ENCODE peak calls at places on chromosome 18, in nine cellular contexts. M is WTC11, Z is GM13977, R is AG04450, C is hepatocyte, V is HFFc6, F is adrenal gland, Y is fibroblast of lung, N is BE2C. Q is an unnamed sample.

GRCh38 chr18:62318613-62319012 is 6.5 kb upstream of the TNFRSF11A start:
- DNase-seq in M (no peak), Z (no peak), R (no peak), C (no peak), V (no peak), F (no peak), Y (no peak), N (no peak), Q (no peak)

GRCh38 chr18:63553117-63553516 is 10.9 kb downstream of the SERPINB12 start:
- DNase-seq in M (no peak), Z (no peak), R (peak), C (peak), V (peak), F (no peak), Y (peak), N (no peak), Q (no peak)

GRCh38 chr18:59699061-59699460 is 1.8 kb upstream of the CCBE1 start:
- DNase-seq in M (no peak), Z (no peak), R (no peak), C (no peak), V (no peak), F (no peak), Y (no peak), N (no peak), Q (no peak)

GRCh38 chr18:70781860-70782453 is 493.1 kb downstream of the SOCS6 start:
- DNase-seq in M (peak), Z (peak), R (peak), C (peak), V (peak), F (peak), Y (peak), N (peak), Q (peak)

GRCh38 chr18:13725566-13726227 is 661 bp downstream of the FAM210A start:
- DNase-seq in M (no peak), Z (no peak), R (no peak), C (peak), V (no peak), F (no peak), Y (peak), N (no peak), Q (peak)

GRCh38 chr18:21904856-21905255 is 164.3 kb downstream of the MIB1 start:
- DNase-seq in M (no peak), Z (no peak), R (no peak), C (peak), V (no peak), F (peak), Y (no peak), N (peak), Q (no peak)

GRCh38 chr18:63319383-63320040 is at the start of gene BCL2:
- DNase-seq in M (peak), Z (no peak), R (no peak), C (peak), V (no peak), F (no peak), Y (peak), N (peak), Q (no peak)

GRCh38 chr18:70296781-70297180 is 7.9 kb downstream of the SOCS6 start:
- DNase-seq in M (no peak), Z (no peak), R (no peak), C (no peak), V (no peak), F (no peak), Y (no peak), N (no peak), Q (no peak)

GRCh38 chr18:5197032-5197434 is at the start of gene AKAIN1:
- DNase-seq in M (peak), Z (peak), R (no peak), C (peak), V (no peak), F (peak), Y (peak), N (peak), Q (peak)

GRCh38 chr18:72799106-72799505 is 68.7 kb downstream of the NETO1 start:
- DNase-seq in M (no peak), Z (no peak), R (no peak), C (no peak), V (no peak), F (no peak), Y (peak), N (no peak), Q (no peak)

GRCh38 chr18:77271720-77272481 is 22.3 kb downstream of the GALR1 start:
- DNase-seq in M (no peak), Z (no peak), R (no peak), C (no peak), V (peak), F (no peak), Y (peak), N (no peak), Q (no peak)

GRCh38 chr18:32851936-32852335 is 79.1 kb upstream of the KLHL14 start:
- DNase-seq in M (no peak), Z (no peak), R (no peak), C (no peak), V (no peak), F (no peak), Y (peak), N (no peak), Q (no peak)

GRCh38 chr18:28689591-28689990 is 512.7 kb upstream of the CDH2 start:
- DNase-seq in M (no peak), Z (no peak), R (no peak), C (no peak), V (no peak), F (no peak), Y (peak), N (no peak), Q (no peak)

GRCh38 chr18:44871771-44872170 is 191.1 kb downstream of the SETBP1 start:
- DNase-seq in M (no peak), Z (no peak), R (no peak), C (no peak), V (no peak), F (no peak), Y (no peak), N (no peak), Q (no peak)

GRCh38 chr18:21402272-21402671 is 160.2 kb downstream of the GREB1L start:
- DNase-seq in M (no peak), Z (no peak), R (no peak), C (no peak), V (no peak), F (no peak), Y (no peak), N (no peak), Q (no peak)

GRCh38 chr18:80103231-80103630 is 5.8 kb upstream of the ADNP2 start:
- DNase-seq in M (no peak), Z (no peak), R (no peak), C (no peak), V (peak), F (no peak), Y (peak), N (no peak), Q (no peak)

GRCh38 chr18:62524443-62525200 is 1.8 kb downstream of the ZCCHC2 start:
- DNase-seq in M (peak), Z (peak), R (no peak), C (peak), V (peak), F (peak), Y (peak), N (peak), Q (peak)

GRCh38 chr18:60358516-60358915 is 14.1 kb downstream of the MC4R start:
- DNase-seq in M (no peak), Z (no peak), R (peak), C (no peak), V (peak), F (no peak), Y (peak), N (no peak), Q (no peak)

GRCh38 chr18:26804474-26804873 is 61.0 kb downstream of the AQP4 start:
- DNase-seq in M (peak), Z (no peak), R (no peak), C (peak), V (no peak), F (peak), Y (no peak), N (no peak), Q (no peak)

GRCh38 chr18:53152478-53152877 is 812.5 kb downstream of the DCC start:
- DNase-seq in M (no peak), Z (no peak), R (no peak), C (no peak), V (no peak), F (no peak), Y (no peak), N (no peak), Q (no peak)

GRCh38 chr18:5059540-5060032 is 137.5 kb downstream of the AKAIN1 start:
- DNase-seq in M (no peak), Z (no peak), R (no peak), C (no peak), V (no peak), F (no peak), Y (no peak), N (no peak), Q (no peak)

GRCh38 chr18:58581265-58581664 is 47.6 kb downstream of the ALPK2 start:
- DNase-seq in M (peak), Z (no peak), R (peak), C (no peak), V (peak), F (no peak), Y (peak), N (no peak), Q (no peak)

GRCh38 chr18:11260963-11261441 is 111.6 kb upstream of the PIEZO2 start:
- DNase-seq in M (peak), Z (no peak), R (no peak), C (no peak), V (no peak), F (no peak), Y (peak), N (no peak), Q (no peak)

GRCh38 chr18:63907649-63908048 is at the start of gene SERPINB10:
- DNase-seq in M (no peak), Z (peak), R (no peak), C (no peak), V (no peak), F (no peak), Y (no peak), N (no peak), Q (peak)

DNA sequence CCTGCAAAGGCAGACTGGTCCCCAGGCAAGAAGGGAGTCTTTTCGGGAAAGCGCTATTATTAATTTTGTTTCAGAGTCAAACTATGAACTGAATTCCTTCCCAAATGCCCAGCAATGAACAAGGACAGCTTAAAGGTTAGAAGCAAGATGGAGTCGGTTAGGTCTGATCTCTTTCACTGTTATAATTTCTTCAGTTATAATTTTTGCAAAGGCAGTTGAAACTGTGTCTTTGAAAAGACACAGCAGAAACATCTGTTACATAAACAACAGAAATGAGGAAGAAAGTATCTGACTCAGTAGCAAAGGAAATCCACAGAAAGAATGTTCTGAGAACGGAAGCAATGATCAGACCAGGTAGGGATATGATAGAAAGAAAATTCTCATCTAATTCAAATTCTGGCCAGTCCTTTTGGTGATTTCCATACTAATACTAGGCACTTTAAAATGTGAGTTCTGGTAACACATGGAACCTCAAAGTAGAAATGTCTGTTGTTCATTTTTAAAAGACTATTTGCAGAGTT is 5.2 kb upstream of the RMC1 start:
- DNase-seq in M (no peak), Z (no peak), R (no peak), C (no peak), V (no peak), F (no peak), Y (no peak), N (no peak), Q (no peak)
- TF ChIP-seq CTCF in M (no peak), Z (no peak), R (no peak), C (no peak), V (no peak), F (no peak), Y (no peak), N (no peak), Q (no peak)

DNA sequence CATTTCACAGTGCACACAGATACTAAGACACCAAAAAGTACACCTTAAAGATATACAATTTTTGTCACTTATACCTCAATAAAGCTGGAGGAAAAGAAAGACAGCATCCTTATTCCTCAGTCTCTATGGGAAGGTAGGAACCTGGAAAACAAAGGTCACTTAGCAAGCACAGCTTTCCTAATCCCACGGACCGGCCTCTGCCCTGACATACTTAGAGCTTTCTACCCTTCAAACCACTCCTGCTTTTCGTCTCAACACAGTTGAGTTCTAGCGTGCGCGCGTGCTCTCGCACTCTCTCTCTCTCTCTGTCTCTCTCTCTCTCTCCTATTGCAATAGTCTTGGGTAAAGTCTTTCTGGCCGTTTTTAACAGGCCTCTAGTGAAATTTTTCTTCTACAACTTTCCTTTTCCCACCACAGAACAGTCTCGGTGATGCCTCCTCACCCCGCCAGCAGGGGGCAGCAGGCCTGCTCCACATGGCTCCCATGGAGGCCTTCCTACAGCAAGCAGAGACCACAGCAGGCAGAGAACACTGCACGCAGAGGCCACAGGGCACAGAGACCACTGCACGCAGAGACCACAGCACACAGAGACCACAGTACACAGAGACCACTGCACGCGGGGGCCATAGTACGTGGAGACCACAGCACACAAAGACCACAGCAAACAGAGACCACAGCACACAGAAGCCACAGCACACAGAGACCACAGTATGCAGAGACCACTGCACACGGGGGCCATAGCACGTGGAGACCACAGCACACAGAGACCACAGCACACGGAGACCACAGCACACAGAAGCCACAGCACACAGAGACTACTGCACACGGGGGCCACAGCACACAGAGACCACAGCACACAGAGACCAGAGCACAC is 106.9 kb downstream of the FBXO15 start:
- DNase-seq in M (peak), Z (peak), R (no peak), C (peak), V (peak), F (peak), Y (no peak), N (peak), Q (peak)
- TF ChIP-seq CTCF in M (peak), Z (peak), R (peak), C (peak), V (peak), F (peak), Y (peak), N (peak), Q (peak)

GRCh38 chr18:49206717-49207116 is 253.7 kb downstream of the DYM start:
- DNase-seq in M (no peak), Z (no peak), R (no peak), C (no peak), V (peak), F (no peak), Y (peak), N (no peak), Q (no peak)
- TF ChIP-seq CTCF in M (no peak), Z (no peak), R (peak), C (peak), V (peak), F (no peak), Y (peak), N (no peak), Q (no peak)

GRCh38 chr18:46641917-46642316 is 15.1 kb downstream of the LOXHD1 start:
- DNase-seq in M (no peak), Z (no peak), R (no peak), C (no peak), V (no peak), F (no peak), Y (peak), N (no peak), Q (no peak)
- TF ChIP-seq CTCF in M (no peak), Z (no peak), R (no peak), C (no peak), V (no peak), F (no peak), Y (no peak), N (no peak), Q (no peak)

GRCh38 chr18:12362473-12363174 is 14.4 kb downstream of the AFG3L2 start:
- DNase-seq in M (no peak), Z (no peak), R (no peak), C (no peak), V (no peak), F (no peak), Y (no peak), N (no peak), Q (no peak)

GRCh38 chr18:12361770-12362378 is 15.2 kb downstream of the AFG3L2 start:
- DNase-seq in M (no peak), Z (no peak), R (no peak), C (no peak), V (peak), F (no peak), Y (peak), N (peak), Q (no peak)

DNA sequence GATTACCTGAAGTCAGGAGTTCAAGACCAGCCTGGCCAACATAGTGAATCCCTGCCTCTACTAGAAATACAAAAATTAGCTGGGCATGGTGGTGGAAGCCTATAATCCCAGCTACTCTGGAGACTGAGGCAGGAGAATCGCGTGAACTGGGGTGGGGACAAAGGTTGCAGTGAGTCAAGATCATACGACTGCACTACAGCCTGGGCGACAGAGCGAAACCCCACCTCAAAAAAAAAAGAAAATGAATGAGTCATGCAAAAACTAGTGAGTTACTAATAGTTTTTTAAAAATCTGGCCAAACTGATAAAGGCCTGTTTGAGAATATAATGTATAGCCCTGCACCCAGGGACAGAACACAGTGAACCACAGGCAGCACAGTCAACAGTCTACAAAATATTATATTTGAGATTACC is 17.5 kb downstream of the AFG3L2 start:
- DNase-seq in M (no peak), Z (no peak), R (no peak), C (peak), V (no peak), F (no peak), Y (peak), N (no peak), Q (no peak)
- TF ChIP-seq CTCF in M (no peak), Z (no peak), R (no peak), C (no peak), V (no peak), F (no peak), Y (no peak), N (no peak), Q (no peak)

GRCh38 chr18:42052137-42052708 is 97.2 kb downstream of the PIK3C3 start:
- DNase-seq in M (no peak), Z (no peak), R (no peak), C (peak), V (peak), F (no peak), Y (peak), N (no peak), Q (no peak)
- TF ChIP-seq CTCF in M (no peak), Z (peak), R (peak), C (peak), V (peak), F (peak), Y (peak), N (peak), Q (peak)

GRCh38 chr18:35933982-35934381 is 38.5 kb upstream of the RMP24 start:
- DNase-seq in M (no peak), Z (no peak), R (no peak), C (no peak), V (no peak), F (no peak), Y (no peak), N (no peak), Q (no peak)

GRCh38 chr18:35938158-35938557 is 34.3 kb upstream of the RMP24 start:
- DNase-seq in M (no peak), Z (no peak), R (no peak), C (no peak), V (no peak), F (no peak), Y (peak), N (no peak), Q (no peak)

GRCh38 chr18:35935805-35936204 is 36.7 kb upstream of the RMP24 start:
- DNase-seq in M (no peak), Z (no peak), R (no peak), C (no peak), V (no peak), F (no peak), Y (no peak), N (no peak), Q (no peak)

GRCh38 chr18:35936951-35937350 is 35.5 kb upstream of the RMP24 start:
- DNase-seq in M (no peak), Z (no peak), R (no peak), C (no peak), V (no peak), F (no peak), Y (no peak), N (no peak), Q (no peak)

GRCh38 chr18:35934891-35935290 is 37.6 kb upstream of the RMP24 start:
- DNase-seq in M (no peak), Z (no peak), R (no peak), C (no peak), V (no peak), F (no peak), Y (no peak), N (no peak), Q (no peak)
- TF ChIP-seq CTCF in M (no peak), Z (no peak), R (no peak), C (no peak), V (no peak), F (no peak), Y (no peak), N (no peak), Q (no peak)

GRCh38 chr18:41763361-41763760 is 191.7 kb upstream of the PIK3C3 start:
- DNase-seq in M (no peak), Z (no peak), R (no peak), C (no peak), V (no peak), F (no peak), Y (no peak), N (no peak), Q (no peak)
- TF ChIP-seq CTCF in M (no peak), Z (no peak), R (no peak), C (no peak), V (no peak), F (no peak), Y (no peak), N (no peak), Q (no peak)